ENCODE peak calls at places on chromosomes 6 and 20, in eight cellular contexts. N is epithelial cell of proximal tubule, L is suprapubic skin, P is HepG2, V is tibial nerve, Z is fibroblast of lung, M is Peyer's patch, D is AG10803. Q is an unnamed sample.

GRCh38 chr6:2221724-2222274 is 23.6 kb downstream of the GMDS start:
- DNase-seq in N (no peak), L (no peak), P (no peak), V (no peak), Z (no peak), M (no peak), D (no peak), Q (no peak)

GRCh38 chr6:160365117-160365516 is 16.9 kb downstream of the SLC22A3 start:
- DNase-seq in N (no peak), L (no peak), P (no peak), V (no peak), Z (peak; percentile 13), M (no peak), D (no peak), Q (no peak)

GRCh38 chr6:32689531-32690505 is 23.4 kb upstream of the HLA-DQB1 start:
- DNase-seq in N (no peak), L (no peak), P (no peak), V (no peak), Z (no peak), M (peak; percentile 48), D (no peak), Q (no peak)

GRCh38 chr20:3685341-3685740 is 3.5 kb upstream of the ADAM33 start:
- DNase-seq in N (no peak), L (no peak), P (no peak), V (no peak), Z (no peak), M (no peak), D (no peak), Q (peak; percentile 57)

GRCh38 chr20:34983995-34984735 is 28.5 kb downstream of the MYH7B start:
- DNase-seq in N (no peak), L (no peak), P (no peak), V (no peak), Z (no peak), M (no peak), D (no peak), Q (no peak)

GRCh38 chr6:30820196-30820595 is 64.1 kb upstream of the DDR1 start:
- DNase-seq in N (no peak), L (no peak), P (peak; percentile 65), V (no peak), Z (peak; percentile 83), M (peak; percentile 70), D (peak; percentile 84), Q (peak; percentile 89)

GRCh38 chr6:46221221-46221793 is 50.5 kb upstream of the ENPP5 start:
- DNase-seq in N (peak; percentile 16), L (no peak), P (peak; percentile 26), V (no peak), Z (peak; percentile 19), M (no peak), D (peak; percentile 52), Q (no peak)

GRCh38 chr6:55290736-55291135 is 36.5 kb upstream of the GFRAL start:
- DNase-seq in N (no peak), L (no peak), P (no peak), V (no peak), Z (no peak), M (no peak), D (no peak), Q (no peak)

GRCh38 chr6:3894535-3895302 is 45.5 kb downstream of the FAM50B start:
- DNase-seq in N (no peak), L (no peak), P (no peak), V (no peak), Z (no peak), M (no peak), D (no peak), Q (no peak)

GRCh38 chr6:73079611-73079955 is 145.7 kb downstream of the KHDC1L start:
- DNase-seq in N (peak; percentile 37), L (no peak), P (no peak), V (no peak), Z (peak; percentile 90), M (no peak), D (peak; percentile 66), Q (peak; percentile 51)

GRCh38 chr6:166610104-166610503 is 16.9 kb downstream of the RPS6KA2 start:
- DNase-seq in N (no peak), L (no peak), P (no peak), V (no peak), Z (no peak), M (no peak), D (no peak), Q (no peak)

GRCh38 chr20:10674684-10675455 is 1.1 kb upstream of the JAG1 start:
- DNase-seq in N (no peak), L (peak; percentile 89), P (peak; percentile 84), V (peak; percentile 59), Z (peak; percentile 62), M (peak; percentile 87), D (peak; percentile 61), Q (peak; percentile 59)

GRCh38 chr6:118864330-118865166 is 29.4 kb upstream of the ASF1A start:
- DNase-seq in N (no peak), L (no peak), P (no peak), V (no peak), Z (peak; percentile 33), M (no peak), D (no peak), Q (peak; percentile 6)
- H3K4me3 ChIP-seq in N (no peak overlapping the region), L (no peak overlapping the region), P (no peak overlapping the region), V (no peak overlapping the region), Z (no peak overlapping the region), M (no peak overlapping the region), D (no peak overlapping the region), Q (no peak overlapping the region)

GRCh38 chr20:43658723-43659419 is 8.0 kb upstream of the MYBL2 start:
- DNase-seq in N (no peak), L (no peak), P (no peak), V (no peak), Z (no peak), M (no peak), D (no peak), Q (no peak)
- H3K4me3 ChIP-seq in N (no peak overlapping the region), L (no peak overlapping the region), P (no peak overlapping the region), V (no peak overlapping the region), Z (no peak overlapping the region), M (no peak overlapping the region), D (no peak overlapping the region), Q (no peak overlapping the region)

GRCh38 chr6:170270984-170271593 is 19.8 kb downstream of the DLL1 start:
- DNase-seq in N (no peak), L (no peak), P (no peak), V (no peak), Z (no peak), M (no peak), D (no peak), Q (no peak)
- H3K4me3 ChIP-seq in N (no peak overlapping the region), L (no peak overlapping the region), P (no peak overlapping the region), V (no peak overlapping the region), Z (no peak overlapping the region), M (no peak overlapping the region), D (no peak overlapping the region), Q (no peak overlapping the region)

GRCh38 chr20:56933331-56933698 is 304.2 kb downstream of the TFAP2C start:
- DNase-seq in N (no peak), L (peak; percentile 11), P (no peak), V (no peak), Z (no peak), M (no peak), D (no peak), Q (no peak)

GRCh38 chr20:56932575-56933330 is 303.6 kb downstream of the TFAP2C start:
- DNase-seq in N (no peak), L (no peak), P (no peak), V (no peak), Z (no peak), M (no peak), D (no peak), Q (no peak)

GRCh38 chr20:56928007-56928406 is 298.9 kb downstream of the TFAP2C start:
- DNase-seq in N (no peak), L (no peak), P (no peak), V (no peak), Z (no peak), M (no peak), D (no peak), Q (no peak)

GRCh38 chr20:56926501-56926900 is 297.4 kb downstream of the TFAP2C start:
- DNase-seq in N (no peak), L (no peak), P (no peak), V (no peak), Z (no peak), M (no peak), D (no peak), Q (no peak)

GRCh38 chr20:56929606-56930005 is 300.5 kb downstream of the TFAP2C start:
- DNase-seq in N (no peak), L (no peak), P (no peak), V (no peak), Z (no peak), M (no peak), D (no peak), Q (no peak)
- H3K4me3 ChIP-seq in N (no peak overlapping the region), L (no peak overlapping the region), P (no peak overlapping the region), V (no peak overlapping the region), Z (no peak overlapping the region), M (no peak overlapping the region), D (no peak overlapping the region), Q (no peak overlapping the region)

GRCh38 chr6:40848868-40849524 is 190.0 kb downstream of the UNC5CL start:
- DNase-seq in N (no peak), L (no peak), P (no peak), V (no peak), Z (no peak), M (no peak), D (no peak), Q (no peak)

GRCh38 chr6:40856271-40856670 is 182.8 kb downstream of the UNC5CL start:
- DNase-seq in N (no peak), L (no peak), P (no peak), V (no peak), Z (no peak), M (no peak), D (peak; percentile 39), Q (no peak)

GRCh38 chr6:40854592-40854991 is 184.4 kb downstream of the UNC5CL start:
- DNase-seq in N (no peak), L (no peak), P (no peak), V (no peak), Z (no peak), M (no peak), D (no peak), Q (no peak)

GRCh38 chr6:40855481-40855880 is 183.5 kb downstream of the UNC5CL start:
- DNase-seq in N (no peak), L (no peak), P (no peak), V (no peak), Z (no peak), M (no peak), D (no peak), Q (no peak)

GRCh38 chr6:40852667-40853383 is 186.2 kb downstream of the UNC5CL start:
- DNase-seq in N (no peak), L (no peak), P (peak; percentile 26), V (no peak), Z (no peak), M (no peak), D (peak; percentile 35), Q (no peak)
- H3K4me3 ChIP-seq in N (no peak overlapping the region), L (no peak overlapping the region), P (no peak overlapping the region), V (no peak overlapping the region), Z (no peak overlapping the region), M (no peak overlapping the region), D (no peak overlapping the region), Q (no peak overlapping the region)

DNA sequence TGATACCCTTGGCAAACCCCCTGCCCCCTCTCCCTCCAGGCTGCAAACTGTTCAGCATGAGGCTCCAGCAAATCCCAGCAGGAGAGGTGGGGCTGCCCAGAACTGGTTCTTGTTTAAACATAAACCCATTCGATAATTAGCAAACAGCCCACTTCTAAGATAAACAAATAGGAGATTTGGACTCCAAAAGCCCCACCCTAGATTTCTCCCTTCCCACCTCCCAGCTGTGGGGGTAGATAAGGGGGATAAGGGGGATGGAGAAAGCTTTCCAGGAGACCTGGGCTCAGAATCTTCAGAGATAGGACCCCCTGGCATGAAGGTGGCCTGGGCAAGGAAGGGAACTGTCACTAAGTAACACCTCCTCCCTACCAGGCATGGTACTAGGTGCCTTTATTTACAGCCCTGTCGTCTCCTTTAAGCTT is 4.8 kb downstream of the SDC4 start:
- DNase-seq in N (no peak), L (no peak), P (peak; percentile 76), V (no peak), Z (no peak), M (no peak), D (no peak), Q (no peak)
- H3K4me3 ChIP-seq in N (peak overlapping the region; percentile 97), L (peak overlapping the region; percentile 75), P (peak overlapping the region; percentile 49), V (no peak overlapping the region), Z (peak overlapping the region; percentile 16), M (peak overlapping the region; percentile 90), D (peak overlapping the region; percentile 97), Q (peak overlapping the region; percentile 96)